ENCODE peak calls at places on chromosomes 5 and 9, in nine cellular contexts. F, Y, M, D, U, X, E, A and H are unnamed samples. For H3K4me1, the result is how much of the 10 kb centered on the place peaks cover.

GRCh38 chr9:16501098-16501663 is 369.3 kb downstream of the BNC2 start:
- DNase-seq in F (no peak), Y (no peak), M (peak), D (no peak), U (no peak), X (no peak), E (no peak), A (no peak), H (no peak)

GRCh38 chr5:54296386-54296785 is 14.0 kb downstream of the ARL15 start:
- DNase-seq in F (no peak), Y (no peak), M (peak), D (no peak), U (no peak), X (no peak), E (peak), A (no peak), H (peak)

GRCh38 chr9:129164246-129164930 is 13.7 kb downstream of the IER5L start:
- DNase-seq in F (no peak), Y (no peak), M (no peak), D (peak), U (no peak), X (peak), E (peak), A (no peak), H (no peak)

GRCh38 chr5:148653840-148654781 is at the start of gene HTR4:
- DNase-seq in F (no peak), Y (no peak), M (no peak), D (no peak), U (no peak), X (peak), E (no peak), A (no peak), H (no peak)

GRCh38 chr9:110125207-110125751 is 82.7 kb downstream of the C9orf152 start:
- DNase-seq in F (peak), Y (no peak), M (no peak), D (peak), U (peak), X (peak), E (peak), A (no peak), H (peak)

GRCh38 chr5:126370796-126371718 is 52.2 kb upstream of the GRAMD2B start:
- DNase-seq in F (no peak), Y (no peak), M (peak), D (no peak), U (peak), X (no peak), E (no peak), A (no peak), H (no peak)

GRCh38 chr9:6842584-6842947 is 84.8 kb downstream of the KDM4C start:
- DNase-seq in F (no peak), Y (no peak), M (peak), D (no peak), U (no peak), X (no peak), E (no peak), A (no peak), H (no peak)

GRCh38 chr5:40841068-40841805 is at the start of gene CARD6:
- DNase-seq in F (no peak), Y (peak), M (peak), D (no peak), U (peak), X (no peak), E (no peak), A (no peak), H (peak)

GRCh38 chr9:13361076-13361475 is 81.6 kb upstream of the MPDZ start:
- DNase-seq in F (no peak), Y (no peak), M (no peak), D (no peak), U (no peak), X (no peak), E (no peak), A (no peak), H (no peak)

GRCh38 chr5:65157906-65158603 is 323.7 kb downstream of the ADAMTS6 start:
- DNase-seq in F (no peak), Y (no peak), M (peak), D (no peak), U (peak), X (no peak), E (no peak), A (no peak), H (no peak)

GRCh38 chr5:118553662-118554061 is 434.7 kb downstream of the DTWD2 start:
- DNase-seq in F (no peak), Y (no peak), M (peak), D (peak), U (no peak), X (peak), E (peak), A (no peak), H (no peak)

GRCh38 chr9:83651558-83651957 is 28.6 kb downstream of the IDNK start:
- DNase-seq in F (no peak), Y (no peak), M (no peak), D (no peak), U (no peak), X (no peak), E (no peak), A (no peak), H (no peak)

GRCh38 chr5:143920772-143921171 is 108.8 kb downstream of the HMHB1 start:
- DNase-seq in F (no peak), Y (no peak), M (peak), D (no peak), U (no peak), X (no peak), E (no peak), A (no peak), H (no peak)
- H3K27ac ChIP-seq in F (no peak), Y (no peak), M (peak), D (no peak), U (peak), X (no peak), E (no peak), A (no peak), H (no peak)

GRCh38 chr5:15082096-15082495 is 210.5 kb upstream of the ANKH start:
- DNase-seq in F (no peak), Y (no peak), M (no peak), D (no peak), U (no peak), X (no peak), E (no peak), A (no peak), H (no peak)
- H3K4me1 ChIP-seq in F (under half), Y (under half), M (under half), D (under half), U (under half), X (under half), E (under half), A (under half), H (under half)

GRCh38 chr5:39220280-39221030 is 1.1 kb upstream of the FYB1 start:
- DNase-seq in F (no peak), Y (no peak), M (no peak), D (no peak), U (no peak), X (no peak), E (no peak), A (no peak), H (no peak)

GRCh38 chr5:39216621-39217020 is 2.7 kb downstream of the FYB1 start:
- DNase-seq in F (no peak), Y (no peak), M (peak), D (no peak), U (no peak), X (no peak), E (no peak), A (no peak), H (no peak)

GRCh38 chr5:39218482-39219381 is 631 bp downstream of the FYB1 start:
- DNase-seq in F (no peak), Y (no peak), M (no peak), D (no peak), U (no peak), X (no peak), E (no peak), A (no peak), H (no peak)

GRCh38 chr5:39217365-39218281 is 1.7 kb downstream of the FYB1 start:
- DNase-seq in F (peak), Y (peak), M (peak), D (peak), U (peak), X (peak), E (peak), A (peak), H (peak)

GRCh38 chr5:39219433-39219832 is at the start of gene FYB1:
- DNase-seq in F (no peak), Y (no peak), M (peak), D (peak), U (no peak), X (peak), E (peak), A (no peak), H (peak)
- H3K4me3 ChIP-seq in F (no peak), Y (no peak), M (peak), D (peak), U (no peak), X (peak), E (peak), A (no peak), H (no peak)

GRCh38 chr5:151348789-151349188 is 1.4 kb upstream of the SLC36A2 start:
- DNase-seq in F (no peak), Y (no peak), M (no peak), D (no peak), U (no peak), X (no peak), E (no peak), A (no peak), H (no peak)
- H3K27ac ChIP-seq in F (no peak), Y (no peak), M (no peak), D (no peak), U (no peak), X (no peak), E (no peak), A (no peak), H (no peak)

GRCh38 chr5:68333649-68334549 is 118.3 kb downstream of the PIK3R1 start:
- DNase-seq in F (no peak), Y (no peak), M (peak), D (no peak), U (peak), X (no peak), E (no peak), A (no peak), H (no peak)
- H3K4me1 ChIP-seq in F (under half), Y (under half), M (under half), D (under half), U (under half), X (under half), E (under half), A (under half), H (under half)

DNA sequence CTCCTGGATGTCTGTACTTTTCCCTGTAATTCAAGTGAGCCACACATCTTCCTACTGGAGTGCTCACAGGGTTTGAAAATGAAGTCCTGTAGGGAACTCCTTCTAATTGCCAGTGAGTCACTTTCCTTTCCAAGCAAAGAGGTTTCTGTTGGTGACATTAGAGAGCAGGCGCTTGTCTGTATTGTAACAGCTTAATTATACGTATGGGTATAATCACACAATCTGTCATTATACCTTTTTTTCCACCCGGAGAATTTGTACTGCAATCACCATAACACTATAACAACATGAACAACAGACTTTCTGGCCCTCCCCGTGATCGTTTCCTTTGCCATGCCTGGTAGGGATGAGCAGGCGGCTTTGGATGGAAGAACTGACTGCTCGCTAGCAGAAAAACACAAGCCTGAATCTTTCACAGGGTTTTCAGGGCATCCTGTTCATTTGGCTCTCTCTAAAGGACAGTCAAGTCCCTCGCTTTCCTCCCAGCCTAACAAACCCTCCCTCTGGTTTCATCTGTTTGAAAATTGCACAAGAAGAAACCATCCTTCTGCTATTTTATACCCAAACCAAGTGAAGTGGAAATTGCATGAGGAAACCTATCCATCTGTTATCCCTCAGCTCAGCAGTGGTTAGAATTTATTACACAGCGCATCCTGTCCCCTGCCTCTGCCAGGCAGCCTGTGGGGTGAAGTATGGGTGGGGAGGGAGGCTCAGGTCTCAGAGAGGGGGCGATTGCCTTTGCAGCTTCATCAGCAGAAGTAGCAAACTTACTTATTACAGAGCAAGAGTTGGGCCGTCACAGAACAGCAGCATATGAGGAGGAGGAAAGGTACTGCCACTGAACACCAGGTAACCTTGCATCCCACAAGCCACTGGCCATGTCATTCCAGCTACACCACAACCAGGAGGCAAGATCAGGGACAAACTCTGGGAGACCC is 307.0 kb upstream of the TLE4 start:
- DNase-seq in F (no peak), Y (no peak), M (no peak), D (no peak), U (no peak), X (no peak), E (no peak), A (no peak), H (no peak)
- H3K4me3 ChIP-seq in F (no peak), Y (no peak), M (no peak), D (no peak), U (no peak), X (no peak), E (no peak), A (no peak), H (no peak)

GRCh38 chr5:136726506-136726905 is 361.2 kb upstream of the TRPC7 start:
- DNase-seq in F (no peak), Y (no peak), M (no peak), D (no peak), U (no peak), X (no peak), E (no peak), A (no peak), H (no peak)

GRCh38 chr5:136729901-136730355 is 364.6 kb upstream of the TRPC7 start:
- DNase-seq in F (no peak), Y (no peak), M (peak), D (no peak), U (peak), X (no peak), E (no peak), A (no peak), H (no peak)

GRCh38 chr5:136734638-136735037 is 369.3 kb upstream of the TRPC7 start:
- DNase-seq in F (no peak), Y (no peak), M (no peak), D (no peak), U (no peak), X (no peak), E (no peak), A (no peak), H (no peak)

GRCh38 chr5:136730426-136730825 is 365.1 kb upstream of the TRPC7 start:
- DNase-seq in F (no peak), Y (no peak), M (peak), D (no peak), U (no peak), X (no peak), E (no peak), A (no peak), H (no peak)

DNA sequence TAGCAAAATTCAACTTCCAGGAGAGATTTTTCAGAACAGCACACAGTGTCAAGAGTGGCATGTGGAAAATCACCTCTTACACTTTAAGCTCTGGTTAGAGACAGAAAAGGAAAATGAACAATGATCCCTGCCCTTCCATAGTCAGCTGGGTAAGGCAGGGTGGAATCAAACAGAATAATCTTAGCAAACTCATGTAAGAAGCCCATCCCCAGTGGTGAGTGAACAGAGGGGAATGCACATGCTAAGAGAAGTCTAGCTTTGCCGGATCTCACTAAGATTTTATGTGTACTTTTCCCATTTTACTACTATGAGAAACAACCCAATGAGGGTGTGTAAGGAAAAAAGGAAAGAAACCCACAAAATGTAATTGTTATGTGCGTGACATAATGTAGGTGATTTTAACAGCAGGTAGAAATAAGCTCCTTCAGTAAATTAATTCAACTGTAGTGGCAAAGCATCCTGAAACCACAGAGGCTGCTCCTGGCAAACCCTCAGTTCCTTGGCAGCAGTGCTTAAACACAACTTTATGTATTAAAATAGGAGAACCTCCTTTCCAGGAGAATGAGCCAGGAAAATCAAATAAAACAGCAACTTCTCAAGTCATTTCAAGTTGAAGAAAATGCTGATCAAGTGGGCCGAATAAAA is 366.0 kb upstream of the TRPC7 start:
- DNase-seq in F (no peak), Y (no peak), M (peak), D (no peak), U (peak), X (no peak), E (no peak), A (no peak), H (no peak)
- H3K27ac ChIP-seq in F (no peak), Y (no peak), M (peak), D (no peak), U (peak), X (no peak), E (no peak), A (no peak), H (no peak)

GRCh38 chr5:156920042-156920860 is 42.8 kb downstream of the TIMD4 start:
- DNase-seq in F (no peak), Y (no peak), M (peak), D (no peak), U (no peak), X (no peak), E (no peak), A (no peak), H (no peak)

GRCh38 chr5:156918311-156918845 is 44.6 kb downstream of the TIMD4 start:
- DNase-seq in F (no peak), Y (no peak), M (no peak), D (no peak), U (no peak), X (no peak), E (no peak), A (no peak), H (no peak)

GRCh38 chr5:156922207-156922792 is 40.7 kb downstream of the TIMD4 start:
- DNase-seq in F (no peak), Y (peak), M (no peak), D (no peak), U (no peak), X (no peak), E (no peak), A (no peak), H (no peak)

DNA sequence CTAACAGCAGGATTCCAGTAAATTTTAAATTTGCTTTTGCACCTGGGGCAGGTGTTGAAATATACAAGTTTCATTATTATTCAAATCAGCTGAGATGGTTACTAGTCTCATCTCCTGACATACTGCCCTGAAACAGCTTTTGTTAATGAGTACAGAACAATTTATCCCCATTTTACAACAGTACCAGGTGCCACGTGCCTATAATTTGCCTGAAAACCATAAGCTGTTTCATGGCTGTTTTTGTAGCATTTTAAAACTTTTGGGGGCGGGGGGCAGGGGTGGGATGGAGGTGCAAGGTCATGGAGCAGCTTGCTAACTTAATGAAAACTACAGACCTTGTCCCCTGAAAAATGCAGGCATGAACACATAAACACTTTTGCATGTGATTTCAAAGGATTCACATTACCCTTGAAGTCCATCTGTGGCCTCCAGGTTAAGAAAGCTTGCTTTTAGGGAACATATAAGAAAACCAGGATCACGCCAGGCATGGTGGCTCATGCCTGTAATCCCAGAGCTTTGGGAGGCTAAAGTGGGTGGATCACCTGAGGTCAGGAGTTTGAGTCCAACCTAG is 42.1 kb downstream of the TIMD4 start:
- DNase-seq in F (no peak), Y (no peak), M (no peak), D (no peak), U (no peak), X (no peak), E (no peak), A (no peak), H (no peak)
- H3K4me1 ChIP-seq in F (under half), Y (under half), M (under half), D (under half), U (under half), X (under half), E (under half), A (under half), H (under half)